ENCODE peak calls at places on chromosome 22, in seven cellular contexts. H is activated CD4-positive, alpha-beta T cell treated with anti-CD3 and anti-CD28 coated beads for 4 hours; P is neural crest cell; Y is choroid plexus epithelial cell; S is T-cell; L is GM04503; D is NCI-H510A treated with DMSO at 0.1 percent for 48 hours. G is an unnamed sample.

GRCh38 chr22:30235687-30236170 is 10.8 kb downstream of the LIF start:
- DNase-seq in D (peak; percentile 31), L (no peak), Y (peak; percentile 96), H (no peak), P (no peak), S (no peak), G (peak; percentile 92)

GRCh38 chr22:31082606-31083376 is 1.7 kb downstream of the SMTN start:
- DNase-seq in Y (peak; percentile 85), S (peak; percentile 57), L (no peak), P (no peak), D (no peak), H (peak; percentile 59), G (no peak)

GRCh38 chr22:42797021-42797420 is 60.1 kb downstream of the ARFGAP3 start:
- DNase-seq in D (no peak), Y (peak; percentile 48), L (no peak), S (no peak), P (no peak), H (no peak), G (no peak)

GRCh38 chr22:47073101-47073500 is 310.7 kb downstream of the TBC1D22A start:
- DNase-seq in S (no peak), P (no peak), D (no peak), Y (no peak), H (no peak), L (no peak), G (no peak)

GRCh38 chr22:37636186-37636948 is 3.1 kb upstream of the SH3BP1 start:
- DNase-seq in L (no peak), D (no peak), Y (peak; percentile 98), S (no peak), H (no peak), P (no peak), G (peak; percentile 9)

GRCh38 chr22:19716041-19716828 is 1.9 kb downstream of the SEPTIN5 start:
- DNase-seq in D (no peak), Y (no peak), P (no peak), H (no peak), S (no peak), L (no peak), G (no peak)

GRCh38 chr22:28438183-28438778 is 241.4 kb downstream of the TTC28 start:
- DNase-seq in H (no peak), D (peak; percentile 6), P (no peak), Y (no peak), L (no peak), S (no peak), G (no peak)

GRCh38 chr22:44381761-44382454 is 69.2 kb upstream of the SHISAL1 start:
- DNase-seq in P (no peak), H (no peak), D (no peak), Y (no peak), S (no peak), L (no peak), G (no peak)

GRCh38 chr22:29190051-29190450 is 15.6 kb upstream of the EMID1 start:
- DNase-seq in S (no peak), H (no peak), P (no peak), D (no peak), Y (no peak), L (no peak), G (no peak)

GRCh38 chr22:40637181-40638150 is 947 bp upstream of the MRTFA start:
- DNase-seq in L (no peak), H (peak; percentile 69), S (peak; percentile 47), P (no peak), D (peak; percentile 41), Y (no peak), G (no peak)

GRCh38 chr22:38043151-38044039 is 13.8 kb upstream of the PICK1 start:
- DNase-seq in H (no peak), L (no peak), Y (no peak), P (no peak), S (no peak), D (no peak), G (no peak)

GRCh38 chr22:19287076-19287724 is 4.3 kb downstream of the CLTCL1 start:
- DNase-seq in L (no peak), D (peak; percentile 82), H (no peak), S (no peak), P (no peak), Y (peak; percentile 76), G (peak; percentile 76)

GRCh38 chr22:42174062-42174461 is 43.5 kb upstream of the CYP2D6 start:
- DNase-seq in S (no peak), Y (peak; percentile 45), D (no peak), H (no peak), L (no peak), P (no peak), G (no peak)

GRCh38 chr22:34878996-34879395 is 187.0 kb upstream of the ISX start:
- DNase-seq in S (no peak), P (no peak), L (no peak), H (no peak), Y (no peak), D (no peak), G (no peak)

GRCh38 chr22:43197271-43197941 is 10.5 kb upstream of the TTLL12 start:
- DNase-seq in H (no peak), S (no peak), D (no peak), P (no peak), Y (no peak), L (no peak), G (no peak)

GRCh38 chr22:29342577-29343312 is 27.2 kb upstream of the RASL10A start:
- DNase-seq in H (no peak), Y (no peak), P (no peak), D (no peak), L (no peak), S (no peak), G (no peak)

GRCh38 chr22:47781024-47781423 is 1018.6 kb downstream of the TBC1D22A start:
- DNase-seq in S (no peak), D (no peak), Y (no peak), P (no peak), L (no peak), H (no peak), G (no peak)

GRCh38 chr22:30872282-30873041 is 96.1 kb downstream of the MORC2 start:
- DNase-seq in P (no peak), L (no peak), H (no peak), D (no peak), Y (no peak), S (no peak), G (no peak)

GRCh38 chr22:27247691-27248434 is 553.7 kb downstream of the MN1 start:
- DNase-seq in L (no peak), S (no peak), H (no peak), Y (peak; percentile 58), D (no peak), P (no peak), G (no peak)

GRCh38 chr22:41598081-41598480 is 8.4 kb upstream of the PMM1 start:
- DNase-seq in P (no peak), D (no peak), H (no peak), Y (peak; percentile 87), L (no peak), S (no peak), G (peak; percentile 60)

GRCh38 chr22:43186272-43187170 is at the start of gene TTLL12:
- DNase-seq in S (peak; percentile 46), P (peak; percentile 43), H (peak; percentile 41), Y (peak; percentile 50), D (no peak), L (no peak), G (peak; percentile 6)

GRCh38 chr22:49334589-49334873 is 493.1 kb downstream of the BRD1 start:
- DNase-seq in S (no peak), D (no peak), P (no peak), Y (no peak), H (no peak), L (no peak), G (no peak)

GRCh38 chr22:35883028-35883620 is 145.5 kb downstream of the RBFOX2 start:
- DNase-seq in P (no peak), L (no peak), S (no peak), H (no peak), D (no peak), Y (peak; percentile 39), G (peak; percentile 41)

GRCh38 chr22:39264344-39265116 is 19.7 kb upstream of the PDGFB start:
- DNase-seq in P (no peak), L (no peak), Y (no peak), S (no peak), D (no peak), H (no peak), G (no peak)

GRCh38 chr22:28983788-28984441 is 77.7 kb downstream of the C22orf31 start:
- DNase-seq in Y (peak; percentile 27), S (no peak), H (no peak), P (no peak), D (no peak), L (no peak), G (no peak)

GRCh38 chr22:46754110-46754799 is 8.2 kb upstream of the TBC1D22A start:
- DNase-seq in P (no peak), S (no peak), D (no peak), H (no peak), L (peak; percentile 92), Y (peak; percentile 97), G (peak; percentile 77)

GRCh38 chr22:36770116-36770945 is 5.6 kb downstream of the IFT27 start:
- DNase-seq in Y (peak; percentile 23), L (no peak), S (no peak), H (no peak), D (no peak), P (no peak), G (no peak)

GRCh38 chr22:21641417-21641794 is 696 bp upstream of the SDF2L1 start:
- DNase-seq in D (peak; percentile 42), Y (peak; percentile 55), H (no peak), S (no peak), P (peak; percentile 57), L (no peak), G (peak; percentile 14)

GRCh38 chr22:48049116-48049515 is 1286.7 kb downstream of the TBC1D22A start:
- DNase-seq in Y (no peak), S (no peak), P (no peak), H (no peak), L (no peak), D (no peak), G (no peak)

GRCh38 chr22:35443790-35444684 is 44.1 kb downstream of the MCM5 start:
- DNase-seq in S (no peak), Y (no peak), L (no peak), H (no peak), P (no peak), D (no peak), G (no peak)

GRCh38 chr22:41910599-41911291 is 4.1 kb downstream of the SHISA8 start:
- DNase-seq in H (peak; percentile 41), L (no peak), D (no peak), Y (no peak), S (peak; percentile 29), P (no peak), G (no peak)

GRCh38 chr22:36417281-36417686 is 29.5 kb upstream of the MYH9 start:
- DNase-seq in Y (no peak), H (no peak), D (no peak), P (no peak), L (no peak), S (no peak), G (peak; percentile 26)

GRCh38 chr22:27752771-27753170 is 48.8 kb downstream of the MN1 start:
- DNase-seq in H (no peak), S (no peak), D (no peak), L (peak; percentile 37), Y (no peak), P (no peak), G (peak; percentile 54)

GRCh38 chr22:19821523-19822300 is 33.0 kb downstream of the GNB1L start:
- DNase-seq in L (no peak), P (no peak), Y (no peak), S (no peak), D (no peak), H (no peak), G (no peak)

GRCh38 chr22:47324435-47324990 is 562.1 kb downstream of the TBC1D22A start:
- DNase-seq in Y (no peak), S (no peak), L (no peak), D (no peak), H (no peak), P (no peak), G (no peak)

GRCh38 chr22:47407626-47408025 is 645.2 kb downstream of the TBC1D22A start:
- DNase-seq in P (no peak), Y (no peak), D (no peak), H (no peak), S (no peak), L (no peak), G (no peak)

GRCh38 chr22:27820896-27821866 is 19.6 kb upstream of the MN1 start:
- DNase-seq in Y (no peak), P (peak; percentile 35), S (no peak), L (no peak), D (no peak), H (no peak), G (no peak)

GRCh38 chr22:49021926-49022815 is 805.5 kb downstream of the BRD1 start:
- DNase-seq in S (no peak), P (no peak), Y (no peak), D (no peak), H (no peak), L (no peak), G (no peak)

G was measured in NCI-H226.